ENCODE peak calls at places on chromosomes 1 and 21, in seven cellular contexts. C, G, H, Y, T, R and E are unnamed samples.

GRCh38 chr1:227342075-227342829 is 24.0 kb upstream of the CDC42BPA start:
- DNase-seq in C (no peak), G (no peak), H (no peak), Y (no peak), T (no peak), R (no peak), E (no peak)

GRCh38 chr1:211734359-211734758 is 58.9 kb upstream of the NEK2 start:
- DNase-seq in C (no peak), G (no peak), H (no peak), Y (no peak), T (no peak), R (peak), E (no peak)

GRCh38 chr1:31617917-31618746 is 643 bp downstream of the HCRTR1 start:
- DNase-seq in C (peak), G (no peak), H (no peak), Y (peak), T (no peak), R (peak), E (peak)

GRCh38 chr21:39126486-39126806 is 56.8 kb downstream of the PSMG1 start:
- DNase-seq in C (no peak), G (no peak), H (no peak), Y (no peak), T (no peak), R (no peak), E (no peak)

GRCh38 chr1:119687391-119688079 is 24.2 kb upstream of the PHGDH start:
- DNase-seq in C (no peak), G (no peak), H (no peak), Y (no peak), T (no peak), R (no peak), E (no peak)

GRCh38 chr1:7335224-7335879 is 435.7 kb upstream of the VAMP3 start:
- DNase-seq in C (no peak), G (no peak), H (no peak), Y (no peak), T (no peak), R (no peak), E (no peak)

GRCh38 chr1:151729157-151729965 is 8.0 kb downstream of the RIIAD1 start:
- DNase-seq in C (no peak), G (no peak), H (no peak), Y (peak), T (no peak), R (no peak), E (no peak)

GRCh38 chr1:247357062-247357780 is 25.6 kb upstream of the ZNF496 start:
- DNase-seq in C (no peak), G (no peak), H (no peak), Y (no peak), T (no peak), R (no peak), E (no peak)

GRCh38 chr1:205351984-205352713 is 4.6 kb downstream of the KLHDC8A start:
- DNase-seq in C (peak), G (no peak), H (no peak), Y (peak), T (no peak), R (peak), E (no peak)

GRCh38 chr1:164725401-164725800 is 166.4 kb downstream of the PBX1 start:
- DNase-seq in C (no peak), G (no peak), H (no peak), Y (no peak), T (no peak), R (no peak), E (no peak)

GRCh38 chr1:30617161-30617560 is 106.2 kb downstream of the MATN1 start:
- DNase-seq in C (no peak), G (no peak), H (no peak), Y (no peak), T (no peak), R (no peak), E (no peak)
- TF ChIP-seq SP1 in C (no peak), G (no peak), H (no peak), Y (no peak), T (no peak), R (no peak), E (no peak)

DNA sequence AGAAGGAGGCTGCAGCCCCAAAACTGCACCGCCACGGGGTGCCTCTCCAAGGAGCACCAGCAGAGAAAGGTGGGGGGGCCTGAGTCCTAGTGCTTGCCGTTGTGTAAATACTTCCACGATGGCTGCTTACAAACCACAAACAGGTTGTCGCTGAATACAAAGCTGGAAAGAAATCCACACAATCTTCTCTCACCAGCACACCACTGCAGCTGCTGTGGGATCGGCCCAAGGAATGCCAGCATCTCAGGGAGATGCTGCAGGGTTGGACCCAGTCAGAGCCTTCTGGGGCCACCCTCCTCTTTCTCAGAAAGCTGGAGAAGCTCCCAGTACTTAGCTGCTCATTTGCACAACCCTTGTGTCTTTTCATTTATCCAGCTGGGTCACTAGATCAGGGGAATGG is 3.0 kb upstream of the S100A14 start:
- DNase-seq in C (no peak), G (no peak), H (no peak), Y (no peak), T (no peak), R (no peak), E (no peak)
- TF ChIP-seq SP1 in C (no peak), G (no peak), H (no peak), Y (no peak), T (no peak), R (no peak), E (no peak)

GRCh38 chr1:111826278-111826677 is 70.6 kb downstream of the DDX20 start:
- DNase-seq in C (no peak), G (no peak), H (no peak), Y (no peak), T (no peak), R (no peak), E (no peak)

GRCh38 chr1:111821121-111821745 is 65.5 kb downstream of the DDX20 start:
- DNase-seq in C (no peak), G (no peak), H (no peak), Y (no peak), T (no peak), R (no peak), E (no peak)

GRCh38 chr1:111827946-111828345 is 72.2 kb downstream of the DDX20 start:
- DNase-seq in C (no peak), G (no peak), H (no peak), Y (no peak), T (no peak), R (no peak), E (no peak)

GRCh38 chr1:111822138-111822537 is 66.4 kb downstream of the DDX20 start:
- DNase-seq in C (no peak), G (no peak), H (no peak), Y (no peak), T (no peak), R (no peak), E (no peak)

DNA sequence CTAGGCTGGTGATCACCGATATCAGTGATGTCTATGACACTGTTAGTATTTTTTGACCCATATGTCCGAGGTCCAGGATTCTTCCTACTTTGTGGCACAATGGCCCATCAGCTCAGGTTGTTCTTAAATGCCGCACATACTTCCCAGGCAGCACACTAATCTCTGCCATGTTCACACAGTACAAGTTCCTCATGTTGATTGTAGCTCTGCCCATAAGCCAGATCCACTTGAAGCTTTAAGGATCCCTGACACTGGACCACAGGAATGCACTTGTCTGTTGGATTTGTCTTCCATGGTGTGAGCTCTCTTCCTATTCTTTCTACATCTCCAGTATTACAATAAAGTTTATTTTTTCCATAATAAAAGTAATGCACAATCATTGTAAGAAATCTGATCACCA is 69.5 kb downstream of the DDX20 start:
- DNase-seq in C (no peak), G (no peak), H (no peak), Y (no peak), T (no peak), R (no peak), E (no peak)
- TF ChIP-seq SP1 in C (no peak), G (no peak), H (no peak), Y (no peak), T (no peak), R (no peak), E (no peak)

GRCh38 chr1:24929876-24930702 is at the start of gene RUNX3:
- DNase-seq in C (peak), G (peak), H (no peak), Y (no peak), T (peak), R (no peak), E (peak)
- TF ChIP-seq SP1 in C (no peak), G (peak), H (no peak), Y (no peak), T (peak), R (no peak), E (no peak)

GRCh38 chr1:3610165-3610822 is 1.0 kb downstream of the MEGF6 start:
- DNase-seq in C (peak), G (no peak), H (no peak), Y (no peak), T (no peak), R (no peak), E (no peak)
- TF ChIP-seq SP1 in C (no peak), G (no peak), H (no peak), Y (no peak), T (no peak), R (no peak), E (no peak)

GRCh38 chr21:42818328-42818749 is 61.0 kb downstream of the WDR4 start:
- DNase-seq in C (peak), G (peak), H (no peak), Y (peak), T (no peak), R (peak), E (no peak)
- TF ChIP-seq SP1 in C (no peak), G (no peak), H (no peak), Y (no peak), T (no peak), R (no peak), E (no peak)

DNA sequence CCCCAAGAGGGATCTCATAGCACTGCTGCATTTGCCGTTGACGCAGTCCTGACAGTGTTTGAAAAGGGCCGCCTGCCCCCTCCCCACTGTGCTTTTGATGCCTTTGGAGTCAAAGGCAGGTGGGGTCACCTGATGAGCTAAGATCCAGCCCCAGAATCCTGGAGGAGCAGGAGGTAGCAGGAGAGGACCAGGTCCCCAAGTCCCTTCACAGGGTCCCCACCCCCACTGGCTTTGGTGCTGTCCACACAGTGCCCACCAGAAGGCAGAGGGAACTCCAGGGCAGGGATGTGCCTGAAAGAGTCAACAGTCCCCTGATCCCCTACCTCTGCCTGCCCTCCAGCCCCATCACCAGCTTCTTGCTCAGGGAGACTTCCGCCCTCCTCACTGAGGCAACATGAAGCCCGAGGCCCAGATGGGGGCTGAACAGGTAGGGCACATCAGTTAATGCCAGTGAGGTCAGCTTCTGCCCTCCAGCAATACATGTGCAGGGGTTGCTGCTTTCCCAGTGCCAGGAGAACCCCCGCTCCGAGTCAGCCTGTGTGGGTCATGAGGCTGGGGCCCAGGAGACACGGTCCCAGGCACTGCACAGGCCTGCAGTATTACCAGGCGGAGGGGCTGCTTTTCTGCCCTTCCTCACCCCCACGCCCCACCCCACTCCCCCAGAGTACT is 8.8 kb upstream of the KCNC4 start:
- DNase-seq in C (no peak), G (no peak), H (no peak), Y (no peak), T (no peak), R (no peak), E (no peak)
- TF ChIP-seq SP1 in C (no peak), G (no peak), H (no peak), Y (no peak), T (no peak), R (no peak), E (no peak)

DNA sequence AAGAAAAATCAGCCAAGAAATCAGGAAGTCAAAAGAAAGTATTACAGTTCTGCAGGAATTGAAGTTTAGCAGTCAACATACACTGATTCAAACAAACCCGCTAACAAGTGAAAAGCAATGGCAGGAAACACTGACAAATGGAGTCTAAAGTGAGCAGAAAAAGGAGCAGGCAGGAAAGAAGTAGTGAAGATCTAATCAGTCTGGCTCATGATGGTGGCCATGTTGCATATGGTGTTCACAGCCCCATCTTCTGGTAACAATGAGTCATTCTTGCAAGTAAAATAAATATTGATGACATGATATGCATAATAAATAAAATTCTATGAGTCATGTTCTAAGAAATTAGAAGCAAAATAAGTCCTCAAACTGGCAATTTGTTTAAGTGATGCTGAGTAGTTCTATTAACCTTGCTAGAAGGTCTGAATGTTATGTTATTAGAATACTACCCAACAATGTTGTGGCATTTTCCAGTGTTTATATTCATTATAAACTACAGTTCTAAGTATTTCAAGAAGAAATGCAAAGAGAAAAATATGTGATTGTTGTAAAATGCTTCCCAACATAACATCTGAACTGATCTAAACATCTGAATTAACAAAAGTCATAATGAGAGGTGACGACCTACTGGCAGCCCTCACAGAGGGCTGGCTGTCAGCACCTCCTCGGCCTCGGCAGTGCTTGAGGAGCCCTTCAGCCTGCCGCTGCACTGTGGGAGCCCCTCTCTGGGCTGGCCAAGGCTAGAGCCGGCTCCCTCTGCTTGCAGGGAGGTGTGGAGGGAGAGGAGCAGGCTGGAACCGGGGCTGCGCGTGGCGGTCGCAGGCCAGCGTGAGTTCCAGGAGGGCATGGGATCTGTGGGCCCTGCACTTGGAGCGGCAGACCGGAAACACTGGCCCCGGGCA is 5.7 kb upstream of the ACBD6 start:
- DNase-seq in C (no peak), G (no peak), H (no peak), Y (no peak), T (no peak), R (peak), E (no peak)
- TF ChIP-seq SP1 in C (no peak), G (no peak), H (no peak), Y (no peak), T (no peak), R (no peak), E (no peak)